ENCODE peak calls at places on chromosomes 1 and 21, in four cellular contexts. X is HCT116, S is heart right ventricle, D is lower lobe of right lung. Z is an unnamed sample.
A peak's percentile ranks its signal among the peaks of the same experiment; 100 is the strongest.

GRCh38 chr1:24294228-24294672 is 24.9 kb upstream of the GRHL3 start:
- ATAC-seq in X (no peak), S (no peak), D (peak; percentile 29), Z (peak; percentile 88)

GRCh38 chr1:53293123-53293522 is 34.7 kb downstream of the LRP8 start:
- ATAC-seq in X (no peak), S (peak; percentile 37), D (no peak), Z (peak; percentile 20)

GRCh38 chr1:23424171-23424959 is at the start of gene TCEA3:
- ATAC-seq in X (peak; percentile 57), S (peak; percentile 79), D (peak; percentile 79), Z (peak; percentile 47)

GRCh38 chr1:162690672-162691434 is 58.6 kb downstream of the DDR2 start:
- ATAC-seq in X (peak; percentile 90), S (peak; percentile 43), D (peak; percentile 36), Z (peak; percentile 92)

GRCh38 chr1:89287182-89288050 is 14.8 kb upstream of the GBP5 start:
- ATAC-seq in X (no peak), S (peak; percentile 20), D (no peak), Z (no peak)

GRCh38 chr1:21869620-21870121 is 57.6 kb downstream of the LDLRAD2 start:
- ATAC-seq in X (peak; percentile 71), S (peak; percentile 81), D (peak; percentile 72), Z (peak; percentile 88)

GRCh38 chr1:88398338-88398737 is 285.7 kb upstream of the PKN2 start:
- ATAC-seq in X (peak; percentile 61), S (no peak), D (no peak), Z (no peak)

GRCh38 chr1:225777058-225777582 is 506 bp upstream of the SRP9 start:
- ATAC-seq in X (peak; percentile 9), S (peak; percentile 9), D (peak; percentile 0), Z (peak; percentile 2)

GRCh38 chr1:206442101-206442500 is 28.2 kb upstream of the IKBKE start:
- ATAC-seq in X (no peak), S (no peak), D (no peak), Z (no peak)

GRCh38 chr1:207672525-207673130 is 27.7 kb downstream of the CR1L start:
- ATAC-seq in X (peak; percentile 99), S (no peak), D (no peak), Z (no peak)

GRCh38 chr21:28906236-28906635 is 86.4 kb downstream of the LTN1 start:
- ATAC-seq in X (no peak), S (no peak), D (no peak), Z (no peak)

GRCh38 chr1:67535474-67535873 is 105.3 kb upstream of the SERBP1 start:
- ATAC-seq in X (peak; percentile 87), S (peak; percentile 84), D (peak; percentile 87), Z (peak; percentile 74)

GRCh38 chr1:158053276-158053675 is 59.8 kb downstream of the KIRREL1 start:
- ATAC-seq in X (no peak), S (no peak), D (no peak), Z (no peak)

GRCh38 chr1:208858738-208859137 is 614.6 kb upstream of the PLXNA2 start:
- ATAC-seq in X (no peak), S (no peak), D (no peak), Z (no peak)

GRCh38 chr1:167720965-167721616 is 691 bp upstream of the MPZL1 start:
- ATAC-seq in X (peak; percentile 16), S (peak; percentile 62), D (peak; percentile 60), Z (no peak)

GRCh38 chr1:238652346-238652968 is 733.9 kb upstream of the CHRM3 start:
- ATAC-seq in X (no peak), S (no peak), D (no peak), Z (no peak)

GRCh38 chr1:109509176-109510134 is at the start of gene AMIGO1:
- ATAC-seq in X (peak; percentile 62), S (peak; percentile 79), D (peak; percentile 89), Z (peak; percentile 88)

GRCh38 chr1:20359451-20360330 is 69.0 kb downstream of the VWA5B1 start:
- ATAC-seq in X (no peak), S (no peak), D (no peak), Z (no peak)

GRCh38 chr1:110433803-110434202 is 17.1 kb upstream of the PROK1 start:
- ATAC-seq in X (peak; percentile 99), S (peak; percentile 91), D (peak; percentile 96), Z (peak; percentile 58)

GRCh38 chr1:17198476-17199258 is 6.3 kb upstream of the PADI1 start:
- ATAC-seq in X (peak; percentile 22), S (no peak), D (no peak), Z (no peak)

GRCh38 chr1:247472035-247472434 is 14.1 kb upstream of the OR2B11 start:
- ATAC-seq in X (no peak), S (no peak), D (no peak), Z (no peak)

GRCh38 chr1:177585492-177586220 is 384.2 kb downstream of the SEC16B start:
- ATAC-seq in X (no peak), S (no peak), D (peak; percentile 93), Z (no peak)

GRCh38 chr1:207958376-207959139 is 47.6 kb upstream of the CD34 start:
- ATAC-seq in X (no peak), S (no peak), D (no peak), Z (no peak)

GRCh38 chr1:197144570-197145325 is 1.7 kb downstream of the ASPM start:
- ATAC-seq in X (no peak), S (no peak), D (no peak), Z (no peak)

GRCh38 chr1:67590329-67590728 is 94.7 kb upstream of the GADD45A start:
- ATAC-seq in X (no peak), S (peak; percentile 85), D (peak; percentile 28), Z (peak; percentile 64)

GRCh38 chr1:6002714-6003501 is 10.7 kb upstream of the NPHP4 start:
- ATAC-seq in X (peak; percentile 55), S (peak; percentile 83), D (no peak), Z (no peak)

GRCh38 chr21:28089599-28090421 is 902.9 kb downstream of the LTN1 start:
- ATAC-seq in X (no peak), S (peak; percentile 49), D (no peak), Z (peak; percentile 34)

GRCh38 chr21:25999935-26000582 is 170.5 kb downstream of the APP start:
- ATAC-seq in X (no peak), S (no peak), D (no peak), Z (no peak)

GRCh38 chr1:52920791-52921291 is 699 bp downstream of the ECHDC2 start:
- ATAC-seq in X (peak; percentile 9), S (peak; percentile 80), D (peak; percentile 87), Z (peak; percentile 67)

GRCh38 chr21:41678016-41678935 is 88.6 kb downstream of the RIPK4 start:
- ATAC-seq in X (peak; percentile 54), S (peak; percentile 17), D (peak; percentile 87), Z (no peak)

DNA sequence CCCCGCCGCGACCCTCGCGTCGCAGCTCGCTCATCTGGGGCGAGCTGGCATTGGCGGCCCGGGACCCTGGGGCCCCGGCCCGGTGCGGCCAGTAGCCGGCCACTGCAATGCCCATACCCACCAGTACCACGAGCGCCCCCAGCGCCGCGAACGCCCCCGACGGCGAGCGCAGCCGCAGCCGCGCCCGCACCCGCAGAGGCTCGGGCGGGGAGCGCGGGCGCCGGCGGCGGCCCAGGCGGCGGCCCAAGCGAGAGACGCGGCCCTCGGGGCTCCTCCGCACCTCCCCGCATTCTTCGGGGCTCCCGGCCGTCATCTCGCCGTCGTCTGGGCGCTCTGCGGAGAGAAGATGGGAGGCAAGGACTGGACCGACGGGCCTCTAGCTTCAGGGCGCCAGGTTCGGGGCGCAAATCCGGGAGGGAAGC is 2.2 kb downstream of the TMEM200B start:
- ATAC-seq in X (peak; percentile 44), S (no peak), D (no peak), Z (no peak)
- H3K27ac ChIP-seq in X (peak overlapping the region; percentile 93), S (peak overlapping the region; percentile 91), D (peak overlapping the region; percentile 91), Z (peak overlapping the region; percentile 98)

GRCh38 chr21:34623519-34623918 is 8.6 kb upstream of the RCAN1 start:
- ATAC-seq in X (no peak), S (no peak), D (no peak), Z (no peak)
- H3K27ac ChIP-seq in X (no peak overlapping the region), S (no peak overlapping the region), D (no peak overlapping the region), Z (no peak overlapping the region)

GRCh38 chr1:59396387-59396786 is 99.5 kb downstream of the FGGY start:
- ATAC-seq in X (no peak), S (no peak), D (no peak), Z (no peak)

GRCh38 chr1:59390307-59390706 is 93.4 kb downstream of the FGGY start:
- ATAC-seq in X (no peak), S (no peak), D (no peak), Z (no peak)

GRCh38 chr1:59394706-59395417 is 98.0 kb downstream of the FGGY start:
- ATAC-seq in X (no peak), S (no peak), D (no peak), Z (no peak)

GRCh38 chr1:59391216-59392179 is 94.6 kb downstream of the FGGY start:
- ATAC-seq in X (no peak), S (no peak), D (no peak), Z (no peak)

GRCh38 chr1:59393211-59394180 is 96.6 kb downstream of the FGGY start:
- ATAC-seq in X (no peak), S (peak; percentile 98), D (peak; percentile 85), Z (peak; percentile 95)
- H3K27ac ChIP-seq in X (no peak overlapping the region), S (peak overlapping the region; percentile 81), D (peak overlapping the region; percentile 21), Z (peak overlapping the region; percentile 86)

GRCh38 chr21:38813143-38813542 is 7.4 kb downstream of the ETS2 start:
- ATAC-seq in X (no peak), S (no peak), D (no peak), Z (no peak)
- H3K27ac ChIP-seq in X (no peak overlapping the region), S (no peak overlapping the region), D (peak overlapping the region; percentile 98), Z (peak overlapping the region; percentile 38)

DNA sequence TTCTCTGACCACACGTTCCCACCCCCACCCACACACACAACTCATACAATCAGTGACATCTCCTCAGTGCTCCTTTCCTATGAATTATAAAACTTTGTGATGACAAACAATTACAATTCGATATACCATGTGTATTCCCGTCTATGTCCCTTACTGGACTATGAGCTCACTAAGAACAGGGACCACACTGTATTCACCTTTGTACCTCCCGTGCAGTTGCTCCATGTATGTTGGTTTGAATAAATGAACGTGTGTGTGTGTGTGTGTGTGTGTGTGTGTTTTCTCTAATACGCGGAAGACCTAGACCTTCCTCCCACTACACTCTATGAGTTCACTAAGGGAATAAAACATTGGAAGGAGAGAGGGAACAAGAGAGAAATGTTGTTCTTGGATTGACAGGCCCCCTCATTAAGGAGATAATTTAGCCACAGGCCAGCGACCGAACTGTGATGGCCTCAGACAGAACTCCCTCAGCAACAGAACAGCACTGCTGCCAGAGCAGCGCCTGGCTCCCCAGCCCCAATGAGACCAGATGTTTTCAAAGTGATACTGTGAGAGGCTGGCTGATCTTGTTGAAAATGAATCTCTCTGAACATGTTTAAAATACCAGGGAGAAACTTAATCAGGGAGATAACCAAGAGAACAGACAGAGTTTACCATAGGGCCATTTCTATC is 21.7 kb downstream of the BCAR3 start:
- ATAC-seq in X (no peak), S (peak; percentile 53), D (no peak), Z (peak; percentile 22)
- H3K27ac ChIP-seq in X (no peak overlapping the region), S (no peak overlapping the region), D (peak overlapping the region; percentile 37), Z (peak overlapping the region; percentile 75)